ENCODE peak calls at places on chromosomes 5 and 9, in seven cellular contexts. B, H, F, M, K, L and A are unnamed samples.

GRCh38 chr9:33139421-33140228 is 27.5 kb downstream of the B4GALT1 start:
- DNase-seq in B (peak; percentile 87), M (peak; percentile 83), K (no peak), F (no peak), H (peak; percentile 37), L (no peak), A (peak; percentile 97)

GRCh38 chr5:169299146-169299545 is 1.8 kb downstream of the SLIT3 start:
- DNase-seq in B (no peak), M (peak; percentile 38), F (no peak), K (no peak), L (no peak), H (no peak), A (peak; percentile 53)

GRCh38 chr5:7745882-7746735 is 104.8 kb downstream of the CFAP90 start:
- DNase-seq in F (no peak), M (peak; percentile 43), L (peak; percentile 5), K (no peak), H (no peak), B (peak; percentile 63), A (peak; percentile 73)

GRCh38 chr5:21181726-21182125 is 1193.7 kb upstream of the CDH18 start:
- DNase-seq in L (no peak), M (no peak), H (no peak), B (no peak), K (no peak), F (no peak), A (no peak)

GRCh38 chr9:35748858-35749514 is at the start of the genes GBA2 and RGP1:
- DNase-seq in H (peak; percentile 75), M (peak; percentile 92), B (peak; percentile 84), F (peak; percentile 38), L (no peak), K (peak; percentile 82), A (peak; percentile 58)

GRCh38 chr5:83608122-83608521 is 112.5 kb downstream of the HAPLN1 start:
- DNase-seq in K (no peak), H (no peak), B (peak; percentile 20), F (no peak), M (peak; percentile 12), L (no peak), A (peak; percentile 47)

GRCh38 chr5:73381587-73382411 is 66.8 kb downstream of the FOXD1 start:
- DNase-seq in H (no peak), M (no peak), L (no peak), B (no peak), K (no peak), F (no peak), A (no peak)

GRCh38 chr9:124018731-124019697 is 7.4 kb downstream of the LHX2 start:
- DNase-seq in L (no peak), B (no peak), H (no peak), K (no peak), M (no peak), F (no peak), A (no peak)

GRCh38 chr9:96567203-96567700 is 52.4 kb downstream of the CDC14B start:
- DNase-seq in F (no peak), B (no peak), H (no peak), K (no peak), M (no peak), L (no peak), A (peak; percentile 53)

GRCh38 chr5:164204338-164204946 is 699.0 kb downstream of the MAT2B start:
- DNase-seq in B (no peak), L (no peak), M (no peak), H (no peak), K (no peak), F (no peak), A (peak; percentile 35)

GRCh38 chr9:93814561-93814960 is 140.6 kb downstream of the BARX1 start:
- DNase-seq in H (no peak), L (no peak), K (no peak), M (no peak), B (no peak), F (no peak), A (no peak)

GRCh38 chr9:127035948-127036347 is 86.5 kb downstream of the ANGPTL2 start:
- DNase-seq in K (no peak), F (no peak), L (no peak), B (peak; percentile 56), H (peak; percentile 28), M (peak; percentile 53), A (peak; percentile 78)

GRCh38 chr5:91072891-91073290 is 310.2 kb downstream of the ARRDC3 start:
- DNase-seq in K (no peak), B (no peak), H (no peak), M (no peak), L (no peak), F (no peak), A (peak; percentile 84)

GRCh38 chr9:6096821-6097220 is 81.4 kb upstream of the RANBP6 start:
- DNase-seq in B (no peak), K (no peak), L (no peak), F (no peak), H (no peak), M (no peak), A (peak; percentile 76)

GRCh38 chr5:10073705-10074104 is 176.0 kb downstream of the ATPSCKMT start:
- DNase-seq in F (no peak), M (no peak), L (no peak), H (no peak), K (no peak), B (no peak), A (no peak)

GRCh38 chr5:112338681-112339337 is 80.3 kb downstream of the EPB41L4A start:
- DNase-seq in M (no peak), K (no peak), B (no peak), H (no peak), L (no peak), F (no peak), A (peak; percentile 54)

GRCh38 chr5:59769832-59770231 is 123.7 kb downstream of the PDE4D start:
- DNase-seq in K (no peak), F (no peak), H (no peak), B (no peak), M (no peak), L (no peak), A (no peak)

GRCh38 chr5:97181856-97182545 is 1.0 kb downstream of the RIOK2 start:
- DNase-seq in H (no peak), L (no peak), M (no peak), B (no peak), K (no peak), F (no peak), A (peak; percentile 11)